ENCODE peak calls at places on chromosomes 13 and 19, in seven cellular contexts. T is body of pancreas; N is IMR-90; K is testis; C is CD4-positive, CD25-positive, alpha-beta regulatory T cell; O is A549; W is breast epithelium. A is an unnamed sample. For H3K4me1, the result is how much of the 10 kb centered on the place peaks cover.

GRCh38 chr13:70088926-70089325 is 18.7 kb upstream of the ATXN8OS start:
- DNase-seq in T (no peak), N (no peak), K (no peak), C (no peak), O (no peak), W (no peak), A (no peak)

GRCh38 chr19:50664204-50664603 is 15.0 kb downstream of the C19orf81 start:
- DNase-seq in T (no peak), N (no peak), K (no peak), C (no peak), O (no peak), W (no peak), A (no peak)

GRCh38 chr13:72716776-72717175 is 10.7 kb downstream of the MZT1 start:
- DNase-seq in T (no peak), N (no peak), K (no peak), C (no peak), O (no peak), W (no peak), A (no peak)

GRCh38 chr13:90824027-90824426 is 523.5 kb upstream of the MIR17HG start:
- DNase-seq in T (no peak), N (no peak), K (no peak), C (no peak), O (no peak), W (no peak), A (no peak)

GRCh38 chr13:37225414-37226047 is 120.1 kb upstream of the CSNK1A1L start:
- DNase-seq in T (no peak), N (peak), K (no peak), C (no peak), O (no peak), W (no peak), A (no peak)

GRCh38 chr19:40163541-40164129 is 27.6 kb upstream of the MAP3K10 start:
- DNase-seq in T (no peak), N (no peak), K (no peak), C (no peak), O (no peak), W (no peak), A (no peak)

GRCh38 chr19:29098863-29099481 is 114.0 kb downstream of the UQCRFS1 start:
- DNase-seq in T (peak), N (peak), K (peak), C (no peak), O (peak), W (peak), A (no peak)

GRCh38 chr13:28012896-28013295 is 24.4 kb upstream of the URAD start:
- DNase-seq in T (no peak), N (no peak), K (no peak), C (no peak), O (no peak), W (no peak), A (no peak)

GRCh38 chr13:83215627-83216026 is 666.6 kb downstream of the SLITRK1 start:
- DNase-seq in T (no peak), N (peak), K (no peak), C (no peak), O (no peak), W (no peak), A (no peak)

GRCh38 chr13:70758932-70759331 is 650.7 kb upstream of the KLHL1 start:
- DNase-seq in T (no peak), N (no peak), K (no peak), C (no peak), O (no peak), W (no peak), A (no peak)

GRCh38 chr13:77443511-77443910 is 92.0 kb upstream of the SCEL start:
- DNase-seq in T (no peak), N (no peak), K (no peak), C (no peak), O (no peak), W (no peak), A (no peak)

GRCh38 chr19:44548736-44549135 is 19.3 kb upstream of the CEACAM20 start:
- DNase-seq in T (no peak), N (peak), K (no peak), C (no peak), O (no peak), W (no peak), A (no peak)

GRCh38 chr13:44305845-44306244 is 67.8 kb upstream of the SERP2 start:
- DNase-seq in T (no peak), N (peak), K (no peak), C (no peak), O (no peak), W (no peak), A (no peak)

GRCh38 chr19:45451181-45451849 is 16.5 kb upstream of the FOSB start:
- DNase-seq in T (peak), N (peak), K (peak), C (peak), O (no peak), W (peak), A (no peak)

GRCh38 chr19:2053601-2054389 is 2.8 kb upstream of the MKNK2 start:
- DNase-seq in T (peak), N (peak), K (peak), C (no peak), O (no peak), W (no peak), A (no peak)

GRCh38 chr13:19264711-19265110 is 83.1 kb upstream of the TUBA3C start:
- DNase-seq in T (no peak), N (no peak), K (no peak), C (no peak), O (no peak), W (no peak), A (no peak)

GRCh38 chr13:100340865-100341264 is 247.7 kb downstream of the GGACT start:
- DNase-seq in T (no peak), N (no peak), K (no peak), C (no peak), O (no peak), W (no peak), A (no peak)

GRCh38 chr13:102729560-102730275 is 34.9 kb upstream of the METTL21C start:
- DNase-seq in T (no peak), N (peak), K (no peak), C (no peak), O (peak), W (no peak), A (no peak)

GRCh38 chr13:57611956-57612355 is 19.6 kb upstream of the PCDH17 start:
- DNase-seq in T (no peak), N (no peak), K (no peak), C (no peak), O (no peak), W (no peak), A (no peak)

GRCh38 chr19:14603990-14604387 is 21.1 kb downstream of the CLEC17A start:
- DNase-seq in T (no peak), N (no peak), K (no peak), C (no peak), O (no peak), W (no peak), A (no peak)

GRCh38 chr13:109699628-109700071 is 86.7 kb downstream of the IRS2 start:
- DNase-seq in T (no peak), N (no peak), K (no peak), C (no peak), O (no peak), W (no peak), A (no peak)

GRCh38 chr19:7242601-7243258 is 51.5 kb downstream of the INSR start:
- DNase-seq in T (no peak), N (peak), K (no peak), C (no peak), O (no peak), W (no peak), A (no peak)

GRCh38 chr13:30125422-30126073 is 181.8 kb downstream of the KATNAL1 start:
- DNase-seq in T (peak), N (peak), K (peak), C (no peak), O (peak), W (peak), A (no peak)

GRCh38 chr19:49930483-49931011 is 1.2 kb upstream of the NUP62 start:
- DNase-seq in T (no peak), N (no peak), K (no peak), C (peak), O (no peak), W (no peak), A (no peak)

GRCh38 chr19:5207806-5208205 is 132.8 kb downstream of the PTPRS start:
- DNase-seq in T (no peak), N (no peak), K (no peak), C (no peak), O (no peak), W (no peak), A (no peak)

GRCh38 chr19:7904074-7905020 is 670 bp downstream of the MAP2K7 start:
- DNase-seq in T (peak), N (no peak), K (no peak), C (peak), O (no peak), W (peak), A (no peak)

GRCh38 chr13:26037302-26037701 is 14.5 kb downstream of the SHISA2 start:
- DNase-seq in T (no peak), N (no peak), K (peak), C (no peak), O (no peak), W (no peak), A (no peak)

GRCh38 chr13:109840201-109840892 is 54.0 kb upstream of the IRS2 start:
- DNase-seq in T (no peak), N (peak), K (no peak), C (no peak), O (no peak), W (no peak), A (peak)

GRCh38 chr19:38383184-38383583 is 4.7 kb downstream of the GGN start:
- DNase-seq in T (no peak), N (no peak), K (no peak), C (no peak), O (no peak), W (no peak), A (no peak)

GRCh38 chr13:51297556-51297955 is 41.9 kb upstream of the SERPINE3 start:
- DNase-seq in T (no peak), N (no peak), K (no peak), C (no peak), O (no peak), W (no peak), A (no peak)

GRCh38 chr13:112728375-112729126 is 38.7 kb downstream of the ATP11A start:
- DNase-seq in T (no peak), N (no peak), K (no peak), C (no peak), O (no peak), W (no peak), A (no peak)

GRCh38 chr19:31505596-31505910 is 156.3 kb upstream of the TSHZ3 start:
- DNase-seq in T (no peak), N (no peak), K (no peak), C (no peak), O (no peak), W (no peak), A (no peak)
- H3K4me1 ChIP-seq in T (under half), N (under half), K (under half), C (under half), O (under half), W (under half), A (under half)

GRCh38 chr13:98975822-98976261 is 2.0 kb downstream of the DOCK9 start:
- DNase-seq in T (no peak), N (no peak), K (no peak), C (no peak), O (no peak), W (no peak), A (no peak)
- H3K4me1 ChIP-seq in T (under half), N (under half), K (under half), C (under half), O (under half), W (under half), A (half or more)

DNA sequence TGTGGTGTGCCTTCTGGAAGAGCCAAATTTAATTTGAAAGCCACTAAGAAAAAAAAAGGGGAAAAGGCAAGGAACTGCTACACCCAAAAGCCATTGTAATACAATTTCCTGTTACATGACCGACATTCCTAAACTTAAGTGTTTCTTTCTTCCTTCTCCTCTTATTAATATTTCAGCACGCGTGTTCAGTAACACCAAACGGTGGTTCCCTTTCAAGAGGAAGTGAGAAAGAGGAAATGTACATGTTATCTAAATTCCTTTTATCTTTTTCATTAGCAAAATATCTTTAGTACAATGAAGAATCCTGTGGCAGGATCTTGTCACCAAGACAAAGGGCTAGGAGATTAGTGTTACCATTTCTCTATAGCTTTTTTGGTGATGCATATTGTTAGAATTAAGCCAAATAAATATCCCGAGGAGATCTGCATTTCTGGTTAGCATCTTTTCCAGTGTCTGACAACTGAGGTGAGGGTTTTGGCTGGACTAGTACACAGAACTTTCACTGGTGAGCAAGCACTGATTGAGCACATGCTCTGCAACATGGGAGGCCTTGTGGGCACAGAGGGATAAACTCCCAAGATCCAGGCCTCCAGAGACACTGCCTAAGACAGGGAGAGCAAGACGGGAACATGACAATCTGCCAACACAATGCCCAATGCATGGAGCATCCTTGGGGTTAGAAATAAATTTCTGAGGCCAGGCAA is 22.1 kb downstream of the LATS2 start:
- DNase-seq in T (no peak), N (no peak), K (no peak), C (no peak), O (no peak), W (no peak), A (no peak)
- H3K4me1 ChIP-seq in T (under half), N (under half), K (under half), C (under half), O (under half), W (under half), A (under half)

DNA sequence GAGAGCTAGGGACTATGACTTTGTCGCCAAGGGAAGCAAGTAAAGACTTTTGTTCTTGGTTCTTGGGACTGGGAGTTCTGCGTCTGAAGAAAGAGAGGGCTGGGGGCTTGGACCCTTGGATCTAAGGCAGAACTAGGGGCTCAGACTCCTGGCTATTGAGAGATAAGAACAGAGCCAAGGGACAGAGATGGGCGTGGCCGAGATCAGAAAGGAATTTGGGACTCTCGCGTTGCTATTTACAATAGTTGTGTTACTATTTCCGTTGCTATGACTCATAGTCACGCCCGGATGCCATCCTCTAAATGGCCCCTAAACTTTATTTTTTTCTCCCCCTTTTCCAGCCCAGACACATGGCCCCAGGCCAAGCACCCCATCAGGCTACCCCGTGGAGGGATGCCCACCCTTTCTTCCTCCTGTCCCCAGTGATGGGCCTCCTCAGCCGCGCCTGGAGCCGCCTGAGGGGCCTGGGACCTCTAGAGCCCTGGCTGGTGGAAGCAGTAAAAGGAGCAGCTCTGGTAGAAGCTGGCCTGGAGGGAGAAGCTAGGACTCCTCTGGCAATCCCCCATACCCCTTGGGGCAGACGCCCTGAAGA is 759 bp downstream of the PPP1R15A start:
- DNase-seq in T (peak), N (peak), K (peak), C (peak), O (peak), W (peak), A (peak)
- H3K4me1 ChIP-seq in T (under half), N (under half), K (under half), C (under half), O (under half), W (under half), A (under half)

A was measured in keratinocyte.